ENCODE peak calls at places on chromosomes 5 and 9, in four cellular contexts. F is endothelial cell of umbilical vein, O is IMR-90, D is K562. Z is an unnamed sample.
A peak's percentile ranks its signal among the peaks of the same experiment; 100 is the strongest.

GRCh38 chr9:114344692-114345091 is 15.0 kb downstream of the ORM2 start:
- DNase-seq in O (no peak), D (no peak), F (no peak), Z (no peak)

GRCh38 chr9:13529321-13530104 is 250.0 kb upstream of the MPDZ start:
- DNase-seq in O (no peak), D (no peak), F (no peak), Z (no peak)

GRCh38 chr9:35743880-35744518 is 5.0 kb downstream of the GBA2 start:
- DNase-seq in D (no peak), O (no peak), F (no peak), Z (no peak)

GRCh38 chr9:124035001-124035650 is 23.6 kb downstream of the LHX2 start:
- DNase-seq in F (no peak), O (no peak), D (no peak), Z (no peak)

GRCh38 chr9:127181315-127181580 is 58.8 kb upstream of the ANGPTL2 start:
- DNase-seq in F (no peak), D (no peak), O (no peak), Z (no peak)

GRCh38 chr5:37112383-37112991 is 136.7 kb downstream of the CPLANE1 start:
- DNase-seq in D (no peak), F (no peak), O (peak; percentile 7), Z (peak; percentile 15)

GRCh38 chr5:1806974-1807373 is 5.8 kb downstream of the NDUFS6 start:
- DNase-seq in F (no peak), O (no peak), D (no peak), Z (no peak)

GRCh38 chr5:113276001-113276400 is 158.8 kb downstream of the TSSK1B start:
- DNase-seq in D (no peak), F (no peak), O (no peak), Z (no peak)

GRCh38 chr5:135151256-135151655 is 117.2 kb upstream of the PITX1 start:
- DNase-seq in D (no peak), O (no peak), F (no peak), Z (no peak)

GRCh38 chr5:35129276-35129675 is 81.5 kb upstream of the AGXT2 start:
- DNase-seq in O (peak; percentile 96), D (no peak), F (no peak), Z (no peak)

GRCh38 chr9:88077071-88077617 is 61.1 kb downstream of the SPATA31C2 start:
- DNase-seq in O (no peak), D (no peak), F (no peak), Z (no peak)

GRCh38 chr5:132667761-132668705 is 5.8 kb upstream of the IL4 start:
- DNase-seq in O (no peak), D (no peak), F (no peak), Z (no peak)

GRCh38 chr5:40221796-40222195 is 457.9 kb upstream of the PTGER4 start:
- DNase-seq in F (no peak), O (peak; percentile 93), D (no peak), Z (no peak)
- TF ChIP-seq FOS in F (no peak), O (peak; percentile 45), D (no peak), Z (no peak)

DNA sequence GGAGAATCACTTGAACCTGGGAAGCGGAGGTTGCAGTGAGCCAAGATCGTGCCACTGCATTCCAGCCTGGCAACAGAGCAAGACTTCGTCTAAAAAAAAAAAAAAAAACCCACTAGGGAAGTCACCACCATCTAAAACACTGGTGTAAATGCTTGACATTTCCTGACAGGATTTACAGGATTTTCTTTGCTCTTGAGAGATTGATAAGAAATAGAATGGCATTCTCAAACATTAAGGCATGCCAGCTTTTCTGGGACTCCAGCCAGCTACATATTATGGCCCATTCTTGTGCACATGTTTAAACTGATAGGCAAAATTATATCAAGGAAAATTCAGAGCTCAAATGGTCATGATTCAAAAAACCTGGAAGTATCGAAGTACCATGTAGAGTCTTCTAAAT is 28.7 kb downstream of the GTF3C4 start:
- DNase-seq in F (peak; percentile 93), O (no peak), D (no peak), Z (no peak)
- TF ChIP-seq FOS in F (no peak), O (no peak), D (no peak), Z (no peak)

GRCh38 chr9:131733601-131734061 is 6.2 kb downstream of the RAPGEF1 start:
- DNase-seq in O (peak; percentile 96), F (peak; percentile 97), D (peak; percentile 29), Z (no peak)
- TF ChIP-seq FOS in O (peak; percentile 71), F (peak; percentile 83), D (no peak), Z (no peak)

GRCh38 chr9:72929542-72929941 is 23.3 kb downstream of the ALDH1A1 start:
- DNase-seq in O (no peak), D (no peak), F (no peak), Z (no peak)

GRCh38 chr9:72930828-72931227 is 22.0 kb downstream of the ALDH1A1 start:
- DNase-seq in F (no peak), D (no peak), O (no peak), Z (no peak)

GRCh38 chr9:72931897-72932296 is 21.0 kb downstream of the ALDH1A1 start:
- DNase-seq in F (no peak), O (no peak), D (no peak), Z (no peak)

GRCh38 chr9:72932669-72933068 is 20.2 kb downstream of the ALDH1A1 start:
- DNase-seq in F (no peak), O (no peak), D (no peak), Z (no peak)

DNA sequence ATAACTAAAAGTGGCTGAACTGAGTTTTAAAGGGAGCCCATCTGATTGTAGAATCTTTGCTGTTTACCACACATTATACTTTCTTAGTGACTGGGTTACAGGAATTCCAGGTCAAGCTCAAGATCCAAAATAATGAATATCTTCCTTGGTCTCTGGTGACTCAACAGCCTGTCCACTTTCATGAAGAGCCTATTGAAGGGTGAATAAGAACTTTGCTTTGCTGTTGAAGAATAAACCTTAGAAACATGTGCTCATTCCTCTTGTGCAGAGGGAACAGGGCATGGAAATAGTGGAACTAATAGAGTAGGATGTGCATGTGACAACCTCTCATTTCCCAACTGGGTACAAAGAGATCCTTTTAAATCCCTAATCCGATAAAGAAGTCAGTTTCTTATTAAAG is 21.4 kb downstream of the ALDH1A1 start:
- DNase-seq in O (no peak), D (no peak), F (no peak), Z (no peak)
- TF ChIP-seq FOS in O (no peak), D (no peak), F (no peak), Z (no peak)

DNA sequence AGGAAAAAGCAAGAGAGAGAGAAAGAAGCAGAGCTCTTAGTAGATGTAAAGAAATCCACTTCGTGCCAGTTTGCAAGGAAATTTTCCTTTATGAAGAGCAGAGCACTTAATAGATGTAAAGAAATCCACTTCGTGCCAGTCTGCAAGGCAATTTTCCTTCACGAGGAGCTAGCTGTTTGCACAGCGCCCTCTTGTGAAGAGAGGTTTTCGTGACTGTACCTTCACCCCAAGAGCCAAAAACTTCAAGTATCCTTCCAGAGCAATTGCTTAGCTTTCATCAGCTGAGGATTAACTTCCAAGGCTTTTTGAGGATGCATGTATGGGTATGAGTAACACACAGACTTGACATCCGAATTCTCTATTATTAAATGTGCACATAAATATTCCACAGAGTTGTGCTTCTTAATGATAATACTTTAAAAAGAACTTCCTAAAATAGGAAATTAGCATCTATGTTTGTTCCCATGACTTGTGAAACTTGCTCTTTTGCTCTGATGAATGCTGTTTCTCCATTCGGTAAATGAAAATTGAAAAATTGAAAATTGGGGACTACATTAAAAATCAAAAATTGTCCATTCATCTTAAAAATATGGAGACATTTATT is 525.6 kb downstream of the PDE4D start:
- DNase-seq in F (peak; percentile 75), D (no peak), O (peak; percentile 66), Z (no peak)
- TF ChIP-seq FOS in F (no peak), D (no peak), O (no peak), Z (no peak)

GRCh38 chr9:101117091-101117490 is 88.6 kb downstream of the PLPPR1 start:
- DNase-seq in F (peak; percentile 87), O (no peak), D (no peak), Z (no peak)
- TF ChIP-seq FOS in F (peak; percentile 72), O (no peak), D (no peak), Z (no peak)

Z was measured in GM12878.